ENCODE peak calls at places on chromosomes 4 and X, in seven cellular contexts. M is HFF-Myc; C is GM23338; L is activated CD8-positive, alpha-beta T cell treated with anti-CD3 and anti-CD28 coated beads for 36 hours; W is hepatocyte; R is lower lobe of right lung; X is right lobe of liver. D is an unnamed sample.

GRCh38 chrX:77446840-77447239 is 349 bp upstream of the FGF16 start:
- DNase-seq in M (no peak), C (no peak), L (peak), W (no peak), R (no peak), X (peak), D (peak)

GRCh38 chr4:182873726-182874125 is 43.5 kb downstream of the DCTD start:
- DNase-seq in M (no peak), C (no peak), L (no peak), W (no peak), R (no peak), X (no peak), D (no peak)

GRCh38 chr4:96509039-96509741 is 669.3 kb downstream of the PDHA2 start:
- DNase-seq in M (no peak), C (no peak), L (no peak), W (no peak), R (no peak), X (no peak), D (no peak)

GRCh38 chrX:140917354-140918115 is 84.9 kb upstream of the SPANXB1 start:
- DNase-seq in M (no peak), C (no peak), L (no peak), W (no peak), R (no peak), X (no peak), D (no peak)

GRCh38 chrX:140149761-140150160 is 184.4 kb upstream of the CXorf66 start:
- DNase-seq in M (no peak), C (peak), L (no peak), W (no peak), R (no peak), X (no peak), D (no peak)

GRCh38 chr4:164136181-164136616 is 617.7 kb upstream of the SMIM31 start:
- DNase-seq in M (no peak), C (no peak), L (no peak), W (peak), R (no peak), X (no peak), D (no peak)

GRCh38 chrX:72121381-72121780 is 10.3 kb downstream of the RTL5 start:
- DNase-seq in M (peak), C (no peak), L (peak), W (no peak), R (peak), X (no peak), D (peak)

GRCh38 chrX:29617276-29617675 is 598.1 kb upstream of the MAGEB2 start:
- DNase-seq in M (no peak), C (no peak), L (no peak), W (no peak), R (no peak), X (no peak), D (no peak)

GRCh38 chr4:2570551-2571222 is 34.2 kb downstream of the FAM193A start:
- DNase-seq in M (no peak), C (peak), L (peak), W (no peak), R (peak), X (no peak), D (peak)

GRCh38 chr4:44256414-44256813 is 192.2 kb downstream of the KCTD8 start:
- DNase-seq in M (no peak), C (peak), L (no peak), W (no peak), R (no peak), X (no peak), D (no peak)

GRCh38 chr4:184163813-184164212 is 53.9 kb downstream of the ENPP6 start:
- DNase-seq in M (no peak), C (peak), L (peak), W (peak), R (peak), X (peak), D (no peak)

GRCh38 chrX:42247241-42247640 is 323.9 kb upstream of the CASK start:
- DNase-seq in M (no peak), C (no peak), L (no peak), W (peak), R (no peak), X (no peak), D (no peak)

GRCh38 chr4:60039908-60040307 is 1160.2 kb upstream of the ADGRL3 start:
- DNase-seq in M (no peak), C (no peak), L (no peak), W (no peak), R (no peak), X (no peak), D (no peak)

GRCh38 chr4:6885953-6886557 is 23.6 kb upstream of the TBC1D14 start:
- DNase-seq in M (no peak), C (peak), L (peak), W (no peak), R (peak), X (peak), D (peak)

GRCh38 chr4:134144337-134144736 is 57.3 kb downstream of the PABPC4L start:
- DNase-seq in M (no peak), C (no peak), L (no peak), W (no peak), R (no peak), X (no peak), D (no peak)

GRCh38 chr4:57078685-57079521 is 31.3 kb downstream of the IGFBP7 start:
- DNase-seq in M (no peak), C (peak), L (no peak), W (peak), R (peak), X (no peak), D (no peak)

GRCh38 chr4:3041192-3042142 is 32.9 kb downstream of the HTT-AS start:
- DNase-seq in M (peak), C (peak), L (peak), W (no peak), R (peak), X (peak), D (peak)

GRCh38 chr4:13535118-13535517 is 9.2 kb downstream of the NKX3-2 start:
- DNase-seq in M (no peak), C (peak), L (no peak), W (no peak), R (no peak), X (no peak), D (no peak)

GRCh38 chr4:135508006-135508714 is 1306.6 kb upstream of the PABPC4L start:
- DNase-seq in M (peak), C (no peak), L (no peak), W (no peak), R (no peak), X (no peak), D (no peak)

GRCh38 chr4:170465434-170465833 is 375.7 kb upstream of the AADAT start:
- DNase-seq in M (no peak), C (peak), L (no peak), W (no peak), R (no peak), X (no peak), D (no peak)

GRCh38 chr4:170464614-170465197 is 374.9 kb upstream of the AADAT start:
- DNase-seq in M (no peak), C (peak), L (no peak), W (no peak), R (no peak), X (no peak), D (no peak)
- TF ChIP-seq CTCF in M (no peak), C (no peak), L (no peak), W (no peak), R (no peak), X (no peak), D (no peak)

GRCh38 chr4:109027016-109027500 is 264.2 kb upstream of the ETNPPL start:
- DNase-seq in M (no peak), C (no peak), L (no peak), W (no peak), R (no peak), X (no peak), D (no peak)

GRCh38 chr4:109029987-109030386 is 267.1 kb upstream of the ETNPPL start:
- DNase-seq in M (no peak), C (no peak), L (no peak), W (no peak), R (no peak), X (no peak), D (no peak)

GRCh38 chr4:109025471-109026076 is 262.7 kb upstream of the ETNPPL start:
- DNase-seq in M (no peak), C (no peak), L (no peak), W (no peak), R (no peak), X (no peak), D (no peak)

GRCh38 chr4:109022941-109023340 is 260.1 kb upstream of the ETNPPL start:
- DNase-seq in M (no peak), C (no peak), L (no peak), W (no peak), R (no peak), X (no peak), D (no peak)

DNA sequence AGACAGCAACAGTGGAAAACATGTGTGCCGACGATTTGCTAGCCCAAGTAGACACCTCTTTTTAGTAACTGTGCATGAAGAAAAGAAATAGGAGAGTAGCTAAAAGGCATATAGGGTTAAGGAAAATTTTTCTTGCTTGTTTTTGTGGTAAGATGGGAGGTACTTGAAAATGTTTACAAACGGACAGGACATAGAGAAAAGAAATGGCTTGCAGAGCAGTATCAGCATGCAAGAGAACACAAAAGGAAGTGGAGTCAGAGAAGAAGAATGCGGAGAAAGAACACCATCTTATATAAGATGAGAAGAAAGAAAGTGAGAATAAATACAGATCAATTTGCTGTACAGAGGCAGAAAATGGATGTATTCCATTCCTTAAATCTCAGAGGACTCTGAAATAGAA is 263.7 kb upstream of the ETNPPL start:
- DNase-seq in M (no peak), C (no peak), L (no peak), W (no peak), R (no peak), X (no peak), D (no peak)
- TF ChIP-seq CTCF in M (no peak), C (no peak), L (no peak), W (no peak), R (no peak), X (no peak), D (no peak)

DNA sequence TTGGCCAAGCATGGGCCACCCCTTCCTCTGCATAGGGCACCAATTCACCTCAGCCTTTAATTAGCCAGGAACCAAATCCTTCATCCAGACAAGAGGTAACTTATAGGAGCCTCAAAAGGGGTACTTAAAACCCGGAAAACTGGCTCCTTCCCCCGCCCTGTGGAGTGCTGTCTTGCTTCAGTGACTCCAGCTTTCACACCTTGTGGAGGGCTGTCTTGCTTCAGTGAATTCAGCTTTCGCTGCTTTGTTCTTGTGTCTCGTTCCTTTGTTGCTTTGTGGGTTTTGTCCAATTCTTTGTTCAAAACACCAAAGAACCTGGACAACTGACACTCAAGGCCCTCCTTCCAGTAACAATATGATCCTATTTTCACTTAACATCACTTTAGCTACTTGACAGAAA is 82.2 kb upstream of the FRG1 start:
- DNase-seq in M (no peak), C (no peak), L (no peak), W (no peak), R (no peak), X (no peak), D (no peak)
- TF ChIP-seq CTCF in M (no peak), C (no peak), L (no peak), W (no peak), R (no peak), X (no peak), D (no peak)

GRCh38 chrX:95760356-95760755 is 924.3 kb upstream of the DIAPH2 start:
- DNase-seq in M (no peak), C (no peak), L (no peak), W (no peak), R (no peak), X (no peak), D (no peak)

GRCh38 chrX:95764972-95765451 is 919.6 kb upstream of the DIAPH2 start:
- DNase-seq in M (no peak), C (peak), L (no peak), W (peak), R (no peak), X (no peak), D (peak)

DNA sequence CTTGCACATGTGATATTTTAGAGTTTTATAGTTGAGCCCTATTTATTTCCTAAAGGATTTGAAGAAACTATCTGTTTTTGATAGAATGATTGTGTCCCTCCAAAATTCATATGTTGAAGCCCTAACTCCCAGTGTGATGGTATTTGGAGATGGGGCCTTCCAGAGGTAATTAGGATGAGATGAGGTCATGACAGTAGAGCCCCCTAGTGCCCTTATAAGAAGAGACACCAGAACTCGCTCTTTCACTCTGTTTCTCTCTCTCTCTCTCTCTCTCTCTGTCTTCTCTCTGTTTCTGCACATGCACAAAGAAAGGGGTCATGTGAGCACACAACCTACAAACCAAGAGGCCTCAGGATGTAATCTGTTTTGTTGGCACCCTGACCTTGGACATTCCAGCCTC is 921.9 kb upstream of the DIAPH2 start:
- DNase-seq in M (no peak), C (peak), L (no peak), W (peak), R (no peak), X (no peak), D (no peak)
- TF ChIP-seq CTCF in M (no peak), C (peak), L (no peak), W (peak), R (no peak), X (no peak), D (no peak)

GRCh38 chrX:147478899-147479298 is 432.8 kb upstream of the FMR1 start:
- DNase-seq in M (no peak), C (no peak), L (no peak), W (no peak), R (no peak), X (no peak), D (no peak)
- TF ChIP-seq CTCF in M (no peak), C (no peak), L (no peak), W (no peak), R (no peak), X (no peak), D (no peak)

GRCh38 chr4:137532869-137533236 is 559 bp upstream of the PCDH18 start:
- DNase-seq in M (no peak), C (peak), L (no peak), W (no peak), R (no peak), X (no peak), D (no peak)

GRCh38 chr4:137530176-137530575 is 2.1 kb downstream of the PCDH18 start:
- DNase-seq in M (no peak), C (no peak), L (no peak), W (no peak), R (no peak), X (no peak), D (no peak)

GRCh38 chr4:137529432-137529831 is 2.9 kb downstream of the PCDH18 start:
- DNase-seq in M (no peak), C (no peak), L (no peak), W (no peak), R (no peak), X (no peak), D (no peak)

GRCh38 chr4:137531951-137532868 is at the start of gene PCDH18:
- DNase-seq in M (peak), C (peak), L (peak), W (peak), R (peak), X (peak), D (peak)

GRCh38 chr4:137531121-137531520 is 1.2 kb downstream of the PCDH18 start:
- DNase-seq in M (no peak), C (peak), L (no peak), W (peak), R (no peak), X (no peak), D (no peak)
- TF ChIP-seq CTCF in M (peak), C (peak), L (no peak), W (peak), R (peak), X (no peak), D (no peak)

DNA sequence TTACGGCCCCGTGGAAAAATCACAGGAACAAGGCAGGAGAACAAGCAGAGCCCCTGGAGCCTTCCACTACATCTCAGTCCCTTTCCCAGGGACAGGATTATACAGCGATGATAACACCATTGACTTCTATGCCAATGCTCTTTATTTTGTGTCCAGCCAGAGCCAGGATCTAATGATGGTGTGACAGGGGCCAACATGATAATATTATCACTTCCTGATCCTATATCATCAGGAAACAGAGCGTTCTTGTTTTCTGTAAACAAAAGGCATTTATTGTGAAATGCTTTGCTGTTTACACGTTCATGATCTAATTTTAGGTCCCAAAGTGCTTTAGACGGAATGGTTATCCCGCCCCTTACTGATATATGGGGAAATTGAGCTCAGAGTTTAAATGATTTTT is 12.8 kb downstream of the TMPRSS11E start:
- DNase-seq in M (no peak), C (no peak), L (no peak), W (no peak), R (no peak), X (no peak), D (no peak)
- TF ChIP-seq CTCF in M (no peak), C (no peak), L (no peak), W (no peak), R (no peak), X (no peak), D (no peak)

D was measured in GM10248.